ENCODE peak calls at places on chromosomes 6 and 20, in four cellular contexts. C is adrenal gland, G is GM12865, J is HS-27A. I is an unnamed sample.

GRCh38 chr6:3351105-3351676 is 92.4 kb downstream of the PSMG4 start:
- DNase-seq in G (no peak), J (no peak), C (no peak), I (no peak)

GRCh38 chr6:166488081-166488685 is 98.3 kb downstream of the RAMACL start:
- DNase-seq in G (peak), C (peak), J (no peak), I (peak)

GRCh38 chr20:34260208-34260942 is 19.2 kb downstream of the ASIP start:
- DNase-seq in G (no peak), C (peak), J (no peak), I (no peak)

GRCh38 chr20:32907886-32908285 is 49.2 kb downstream of the EFCAB8 start:
- DNase-seq in C (no peak), G (no peak), J (no peak), I (no peak)

GRCh38 chr6:21537660-21538059 is 55.9 kb upstream of the SOX4 start:
- DNase-seq in G (no peak), C (no peak), J (no peak), I (no peak)

GRCh38 chr20:10508468-10509251 is 73.6 kb downstream of the SLX4IP start:
- DNase-seq in J (no peak), C (no peak), G (no peak), I (no peak)

GRCh38 chr6:146224449-146224848 is 195.6 kb downstream of the GRM1 start:
- DNase-seq in J (no peak), G (no peak), C (no peak), I (no peak)

GRCh38 chr20:35953411-35954199 is 697 bp downstream of the SCAND1 start:
- DNase-seq in C (peak), J (no peak), G (peak), I (no peak)

GRCh38 chr6:31580446-31580755 is 1.8 kb downstream of the LTB start:
- DNase-seq in C (no peak), J (no peak), G (no peak), I (no peak)

GRCh38 chr6:114649298-114649697 is 306.5 kb upstream of the HS3ST5 start:
- DNase-seq in C (no peak), J (no peak), G (no peak), I (no peak)

GRCh38 chr6:133769463-133769862 is 119.5 kb upstream of the TCF21 start:
- DNase-seq in C (no peak), J (no peak), G (no peak), I (no peak)

GRCh38 chr6:120996340-120996739 is 337.9 kb downstream of the TBC1D32 start:
- DNase-seq in G (no peak), J (no peak), C (no peak), I (no peak)

GRCh38 chr6:46598215-46598614 is 54.4 kb downstream of the CYP39A1 start:
- DNase-seq in C (no peak), J (no peak), G (no peak), I (no peak)

GRCh38 chr20:46602429-46602828 is 48.8 kb downstream of the SLC13A3 start:
- DNase-seq in C (no peak), G (no peak), J (no peak), I (no peak)

GRCh38 chr20:62739581-62740285 is 31.1 kb downstream of the NTSR1 start:
- DNase-seq in G (peak), J (no peak), C (no peak), I (no peak)

GRCh38 chr6:128723667-128724066 is 159.3 kb upstream of the LAMA2 start:
- DNase-seq in J (no peak), C (no peak), G (no peak), I (no peak)

GRCh38 chr6:30813623-30814136 is 69.3 kb upstream of the IER3 start:
- DNase-seq in C (no peak), J (no peak), G (no peak), I (no peak)

GRCh38 chr6:108730556-108731228 is 117.5 kb upstream of the ARMC2 start:
- DNase-seq in C (no peak), J (no peak), G (no peak), I (no peak)

GRCh38 chr6:151904631-151905030 is 97.1 kb downstream of the ESR1 start:
- DNase-seq in G (no peak), J (no peak), C (no peak), I (no peak)

GRCh38 chr6:168181316-168181715 is 102.3 kb upstream of the FRMD1 start:
- DNase-seq in G (no peak), C (peak), J (no peak), I (no peak)

GRCh38 chr6:157561037-157561790 is 180.2 kb downstream of the ZDHHC14 start:
- DNase-seq in C (no peak), G (peak), J (no peak), I (peak)

GRCh38 chr6:128039542-128039941 is 138.7 kb upstream of the THEMIS start:
- DNase-seq in G (no peak), C (no peak), J (no peak), I (no peak)

GRCh38 chr6:130129781-130130246 is 92.9 kb downstream of the SAMD3 start:
- DNase-seq in C (no peak), J (no peak), G (no peak), I (no peak)

GRCh38 chr6:33248643-33248931 is 23.1 kb downstream of the VPS52 start:
- DNase-seq in G (no peak), C (no peak), J (peak), I (no peak)

GRCh38 chr6:157273756-157274088 is 49.6 kb downstream of the TMEM242 start:
- DNase-seq in J (no peak), C (peak), G (peak), I (no peak)

GRCh38 chr6:142878407-142878806 is 66.6 kb downstream of the HIVEP2 start:
- DNase-seq in J (no peak), G (peak), C (no peak), I (no peak)

GRCh38 chr6:17931227-17931626 is 56.2 kb downstream of the KIF13A start:
- DNase-seq in G (no peak), J (no peak), C (no peak), I (no peak)

GRCh38 chr6:99592900-99593299 is 13.7 kb upstream of the PRDM13 start:
- DNase-seq in C (no peak), J (no peak), G (no peak), I (no peak)

GRCh38 chr6:154169193-154169847 is 130.3 kb downstream of the OPRM1 start:
- DNase-seq in G (no peak), C (no peak), J (no peak), I (no peak)

GRCh38 chr20:7924692-7925091 is 15.6 kb downstream of the HAO1 start:
- DNase-seq in C (no peak), G (peak), J (peak), I (no peak)

GRCh38 chr6:5996701-5997419 is 9.9 kb downstream of the NRN1 start:
- DNase-seq in J (no peak), G (no peak), C (no peak), I (no peak)

GRCh38 chr6:39496951-39497350 is 174.4 kb upstream of the KCNK16 start:
- DNase-seq in C (peak), G (no peak), J (no peak), I (no peak)

GRCh38 chr6:83071023-83071422 is 3.6 kb downstream of the DOP1A start:
- DNase-seq in J (no peak), C (no peak), G (peak), I (peak)

GRCh38 chr6:124002377-124003081 is 198.9 kb downstream of the NKAIN2 start:
- DNase-seq in J (no peak), G (no peak), C (no peak), I (no peak)

GRCh38 chr20:31260326-31260932 is 3.0 kb downstream of the DEFB115 start:
- DNase-seq in J (no peak), G (peak), C (no peak), I (no peak)

GRCh38 chr6:13357551-13358075 is 29.3 kb upstream of the TBC1D7 start:
- DNase-seq in G (peak), C (no peak), J (no peak), I (no peak)

GRCh38 chr20:2794202-2794748 is 6.2 kb downstream of the CPXM1 start:
- DNase-seq in J (no peak), G (no peak), C (no peak), I (no peak)

GRCh38 chr6:165755583-165755982 is 92.5 kb upstream of the PDE10A start:
- DNase-seq in J (no peak), C (no peak), G (no peak), I (no peak)

GRCh38 chr6:156942266-156942665 is 165.1 kb downstream of the ARID1B start:
- DNase-seq in J (no peak), C (no peak), G (peak), I (no peak)

I was measured in GM12878.